ENCODE peak calls at places on chromosomes 12 and 14, in ten cellular contexts. One of them, this sample, is unnamed.

GRCh38 chr14:71692496-71692895 is 239.7 kb upstream of the RGS6 start:
- DNase-seq in GM12891: no peak
- DNase-seq in GM12892: no peak
- DNase-seq in NB4: no peak
- DNase-seq in spleen: no peak
- DNase-seq in adrenal gland: no peak
- DNase-seq in A549: no peak
- DNase-seq in esophagus muscularis mucosa: no peak
- DNase-seq in H54: peak
- DNase-seq in IMR-90: peak
- DNase-seq in this sample: no peak

GRCh38 chr14:55893695-55894094 is 224.5 kb upstream of the PELI2 start:
- DNase-seq in NB4: no peak
- DNase-seq in GM12892: no peak
- DNase-seq in A549: no peak
- DNase-seq in adrenal gland: no peak
- DNase-seq in H54: no peak
- DNase-seq in spleen: no peak
- DNase-seq in esophagus muscularis mucosa: no peak
- DNase-seq in GM12891: no peak
- DNase-seq in IMR-90: no peak
- DNase-seq in this sample: no peak

GRCh38 chr14:50744242-50744641 is 76.1 kb upstream of the SAV1 start:
- DNase-seq in adrenal gland: no peak
- DNase-seq in GM12891: no peak
- DNase-seq in A549: no peak
- DNase-seq in GM12892: no peak
- DNase-seq in spleen: no peak
- DNase-seq in esophagus muscularis mucosa: no peak
- DNase-seq in H54: no peak
- DNase-seq in NB4: no peak
- DNase-seq in IMR-90: peak
- DNase-seq in this sample: no peak

GRCh38 chr14:65290830-65291229 is 121.7 kb upstream of the FUT8 start:
- DNase-seq in A549: no peak
- DNase-seq in GM12891: no peak
- DNase-seq in H54: peak
- DNase-seq in spleen: no peak
- DNase-seq in GM12892: no peak
- DNase-seq in NB4: peak
- DNase-seq in IMR-90: peak
- DNase-seq in esophagus muscularis mucosa: no peak
- DNase-seq in adrenal gland: no peak
- DNase-seq in this sample: no peak

GRCh38 chr14:45251912-45252311 is 1.1 kb downstream of the MIS18BP1 start:
- DNase-seq in GM12892: peak
- DNase-seq in adrenal gland: no peak
- DNase-seq in H54: peak
- DNase-seq in GM12891: peak
- DNase-seq in NB4: peak
- DNase-seq in esophagus muscularis mucosa: no peak
- DNase-seq in A549: no peak
- DNase-seq in spleen: no peak
- DNase-seq in IMR-90: peak
- DNase-seq in this sample: peak

GRCh38 chr14:80781968-80782367 is 159.6 kb downstream of the CEP128 start:
- DNase-seq in spleen: no peak
- DNase-seq in IMR-90: peak
- DNase-seq in NB4: no peak
- DNase-seq in adrenal gland: no peak
- DNase-seq in esophagus muscularis mucosa: no peak
- DNase-seq in GM12891: no peak
- DNase-seq in GM12892: no peak
- DNase-seq in A549: no peak
- DNase-seq in H54: no peak
- DNase-seq in this sample: no peak

GRCh38 chr14:45990252-45990651 is 661.3 kb downstream of the RPL10L start:
- DNase-seq in NB4: peak
- DNase-seq in GM12891: no peak
- DNase-seq in adrenal gland: no peak
- DNase-seq in esophagus muscularis mucosa: no peak
- DNase-seq in A549: no peak
- DNase-seq in IMR-90: no peak
- DNase-seq in H54: no peak
- DNase-seq in GM12892: no peak
- DNase-seq in spleen: no peak
- DNase-seq in this sample: no peak

GRCh38 chr14:59333668-59334067 is 131.5 kb downstream of the GPR135 start:
- DNase-seq in GM12892: no peak
- DNase-seq in H54: no peak
- DNase-seq in esophagus muscularis mucosa: no peak
- DNase-seq in spleen: no peak
- DNase-seq in IMR-90: peak
- DNase-seq in GM12891: no peak
- DNase-seq in A549: no peak
- DNase-seq in NB4: peak
- DNase-seq in adrenal gland: no peak
- DNase-seq in this sample: no peak

GRCh38 chr12:98274430-98275130 is 240.8 kb upstream of the TMPO start:
- DNase-seq in A549: no peak
- DNase-seq in NB4: no peak
- DNase-seq in H54: no peak
- DNase-seq in IMR-90: no peak
- DNase-seq in spleen: no peak
- DNase-seq in GM12892: no peak
- DNase-seq in esophagus muscularis mucosa: no peak
- DNase-seq in GM12891: no peak
- DNase-seq in adrenal gland: no peak
- DNase-seq in this sample: no peak

GRCh38 chr12:129854591-129854990 is 49.2 kb downstream of the TMEM132D start:
- DNase-seq in GM12891: no peak
- DNase-seq in IMR-90: no peak
- DNase-seq in H54: no peak
- DNase-seq in A549: no peak
- DNase-seq in spleen: no peak
- DNase-seq in esophagus muscularis mucosa: no peak
- DNase-seq in adrenal gland: no peak
- DNase-seq in NB4: no peak
- DNase-seq in GM12892: no peak
- DNase-seq in this sample: no peak

GRCh38 chr14:104423715-104424405 is 155.7 kb upstream of the C14orf180 start:
- DNase-seq in GM12891: no peak
- DNase-seq in A549: no peak
- DNase-seq in IMR-90: no peak
- DNase-seq in adrenal gland: no peak
- DNase-seq in spleen: no peak
- DNase-seq in GM12892: no peak
- DNase-seq in H54: no peak
- DNase-seq in esophagus muscularis mucosa: peak
- DNase-seq in NB4: no peak
- DNase-seq in this sample: no peak

GRCh38 chr14:33127531-33127930 is 188.9 kb downstream of the NPAS3 start:
- DNase-seq in H54: no peak
- DNase-seq in esophagus muscularis mucosa: no peak
- DNase-seq in IMR-90: no peak
- DNase-seq in NB4: no peak
- DNase-seq in spleen: no peak
- DNase-seq in A549: no peak
- DNase-seq in GM12892: no peak
- DNase-seq in GM12891: no peak
- DNase-seq in adrenal gland: no peak
- DNase-seq in this sample: no peak

GRCh38 chr12:8566525-8566924 is 25.8 kb upstream of the CLEC4E start:
- DNase-seq in esophagus muscularis mucosa: no peak
- DNase-seq in spleen: no peak
- DNase-seq in GM12892: no peak
- DNase-seq in H54: no peak
- DNase-seq in A549: no peak
- DNase-seq in IMR-90: no peak
- DNase-seq in GM12891: no peak
- DNase-seq in adrenal gland: no peak
- DNase-seq in NB4: no peak
- DNase-seq in this sample: no peak

GRCh38 chr12:101927999-101928398 is 50.6 kb downstream of the DRAM1 start:
- DNase-seq in esophagus muscularis mucosa: no peak
- DNase-seq in NB4: peak
- DNase-seq in GM12892: no peak
- DNase-seq in spleen: no peak
- DNase-seq in A549: no peak
- DNase-seq in IMR-90: no peak
- DNase-seq in adrenal gland: no peak
- DNase-seq in H54: no peak
- DNase-seq in GM12891: no peak
- DNase-seq in this sample: no peak

GRCh38 chr12:101927042-101927441 is 49.7 kb downstream of the DRAM1 start:
- DNase-seq in NB4: no peak
- DNase-seq in GM12891: no peak
- DNase-seq in adrenal gland: no peak
- DNase-seq in spleen: no peak
- DNase-seq in A549: no peak
- DNase-seq in H54: no peak
- DNase-seq in IMR-90: peak
- DNase-seq in GM12892: no peak
- DNase-seq in esophagus muscularis mucosa: no peak
- DNase-seq in this sample: no peak

GRCh38 chr12:101928556-101928955 is 51.2 kb downstream of the DRAM1 start:
- DNase-seq in IMR-90: no peak
- DNase-seq in adrenal gland: no peak
- DNase-seq in H54: no peak
- DNase-seq in NB4: peak
- DNase-seq in GM12892: no peak
- DNase-seq in spleen: no peak
- DNase-seq in esophagus muscularis mucosa: no peak
- DNase-seq in A549: no peak
- DNase-seq in GM12891: no peak
- DNase-seq in this sample: no peak

GRCh38 chr12:101931498-101932326 is 54.3 kb downstream of the DRAM1 start:
- DNase-seq in adrenal gland: no peak
- DNase-seq in H54: no peak
- DNase-seq in esophagus muscularis mucosa: no peak
- DNase-seq in IMR-90: no peak
- DNase-seq in spleen: no peak
- DNase-seq in A549: no peak
- DNase-seq in GM12891: no peak
- DNase-seq in GM12892: no peak
- DNase-seq in NB4: no peak
- DNase-seq in this sample: no peak

GRCh38 chr12:101929365-101930041 is 52.1 kb downstream of the DRAM1 start:
- DNase-seq in GM12892: no peak
- DNase-seq in IMR-90: no peak
- DNase-seq in esophagus muscularis mucosa: no peak
- DNase-seq in A549: no peak
- DNase-seq in H54: no peak
- DNase-seq in GM12891: no peak
- DNase-seq in spleen: no peak
- DNase-seq in adrenal gland: no peak
- DNase-seq in NB4: no peak
- DNase-seq in this sample: no peak
- TF ChIP-seq POLR2A in GM12892: peak
- TF ChIP-seq POLR2A in IMR-90: no peak
- TF ChIP-seq POLR2A in esophagus muscularis mucosa: no peak
- TF ChIP-seq POLR2A in A549: no peak
- TF ChIP-seq POLR2A in H54: no peak
- TF ChIP-seq POLR2A in GM12891: peak
- TF ChIP-seq POLR2A in spleen: no peak
- TF ChIP-seq POLR2A in adrenal gland: no peak
- TF ChIP-seq POLR2A in NB4: no peak
- TF ChIP-seq POLR2A in this sample: no peak

GRCh38 chr12:57087689-57088441 is 1.0 kb upstream of the NAB2 start:
- DNase-seq in esophagus muscularis mucosa: peak
- DNase-seq in spleen: peak
- DNase-seq in H54: peak
- DNase-seq in IMR-90: peak
- DNase-seq in GM12892: peak
- DNase-seq in A549: peak
- DNase-seq in GM12891: peak
- DNase-seq in NB4: peak
- DNase-seq in adrenal gland: peak
- DNase-seq in this sample: peak
- TF ChIP-seq POLR2A in esophagus muscularis mucosa: peak
- TF ChIP-seq POLR2A in spleen: no peak
- TF ChIP-seq POLR2A in H54: peak
- TF ChIP-seq POLR2A in IMR-90: peak
- TF ChIP-seq POLR2A in GM12892: peak
- TF ChIP-seq POLR2A in A549: peak
- TF ChIP-seq POLR2A in GM12891: no peak
- TF ChIP-seq POLR2A in NB4: peak
- TF ChIP-seq POLR2A in adrenal gland: peak
- TF ChIP-seq POLR2A in this sample: peak

GRCh38 chr14:90857866-90858265 is 41.6 kb upstream of the TTC7B start:
- DNase-seq in esophagus muscularis mucosa: no peak
- DNase-seq in IMR-90: no peak
- DNase-seq in A549: no peak
- DNase-seq in H54: no peak
- DNase-seq in GM12891: no peak
- DNase-seq in NB4: no peak
- DNase-seq in adrenal gland: no peak
- DNase-seq in GM12892: no peak
- DNase-seq in spleen: no peak
- DNase-seq in this sample: no peak
- TF ChIP-seq POLR2A in esophagus muscularis mucosa: no peak
- TF ChIP-seq POLR2A in IMR-90: no peak
- TF ChIP-seq POLR2A in A549: no peak
- TF ChIP-seq POLR2A in H54: no peak
- TF ChIP-seq POLR2A in GM12891: no peak
- TF ChIP-seq POLR2A in NB4: no peak
- TF ChIP-seq POLR2A in adrenal gland: no peak
- TF ChIP-seq POLR2A in GM12892: no peak
- TF ChIP-seq POLR2A in spleen: no peak
- TF ChIP-seq POLR2A in this sample: no peak

GRCh38 chr14:68283378-68284123 is 464.0 kb downstream of the RAD51B start:
- DNase-seq in H54: no peak
- DNase-seq in spleen: peak
- DNase-seq in GM12891: no peak
- DNase-seq in GM12892: no peak
- DNase-seq in A549: no peak
- DNase-seq in adrenal gland: no peak
- DNase-seq in NB4: no peak
- DNase-seq in IMR-90: no peak
- DNase-seq in esophagus muscularis mucosa: no peak
- DNase-seq in this sample: no peak

GRCh38 chr14:68284834-68285233 is 465.3 kb downstream of the RAD51B start:
- DNase-seq in spleen: no peak
- DNase-seq in IMR-90: no peak
- DNase-seq in H54: no peak
- DNase-seq in adrenal gland: no peak
- DNase-seq in A549: no peak
- DNase-seq in GM12891: no peak
- DNase-seq in NB4: no peak
- DNase-seq in esophagus muscularis mucosa: no peak
- DNase-seq in GM12892: no peak
- DNase-seq in this sample: no peak

GRCh38 chr14:68284333-68284732 is 464.8 kb downstream of the RAD51B start:
- DNase-seq in spleen: no peak
- DNase-seq in IMR-90: no peak
- DNase-seq in adrenal gland: no peak
- DNase-seq in A549: no peak
- DNase-seq in H54: no peak
- DNase-seq in GM12891: no peak
- DNase-seq in esophagus muscularis mucosa: no peak
- DNase-seq in NB4: no peak
- DNase-seq in GM12892: no peak
- DNase-seq in this sample: no peak

GRCh38 chr14:68286667-68287066 is 467.1 kb downstream of the RAD51B start:
- DNase-seq in GM12892: no peak
- DNase-seq in IMR-90: no peak
- DNase-seq in spleen: no peak
- DNase-seq in GM12891: no peak
- DNase-seq in A549: no peak
- DNase-seq in H54: peak
- DNase-seq in esophagus muscularis mucosa: no peak
- DNase-seq in adrenal gland: no peak
- DNase-seq in NB4: no peak
- DNase-seq in this sample: no peak

GRCh38 chr14:68285421-68286179 is 466.0 kb downstream of the RAD51B start:
- DNase-seq in NB4: peak
- DNase-seq in A549: no peak
- DNase-seq in GM12892: no peak
- DNase-seq in spleen: peak
- DNase-seq in adrenal gland: no peak
- DNase-seq in H54: no peak
- DNase-seq in esophagus muscularis mucosa: no peak
- DNase-seq in IMR-90: no peak
- DNase-seq in GM12891: no peak
- DNase-seq in this sample: no peak
- TF ChIP-seq POLR2A in NB4: no peak
- TF ChIP-seq POLR2A in A549: no peak
- TF ChIP-seq POLR2A in GM12892: peak
- TF ChIP-seq POLR2A in spleen: no peak
- TF ChIP-seq POLR2A in adrenal gland: no peak
- TF ChIP-seq POLR2A in H54: no peak
- TF ChIP-seq POLR2A in esophagus muscularis mucosa: no peak
- TF ChIP-seq POLR2A in IMR-90: no peak
- TF ChIP-seq POLR2A in GM12891: peak
- TF ChIP-seq POLR2A in this sample: no peak